ENCODE peak calls at places on chromosomes 11 and 22, in eight cellular contexts. W, R, E, J, N, V, T and I are unnamed samples.

GRCh38 chr11:12287009-12287373 is 90.4 kb upstream of the PARVA start:
- DNase-seq in W (no peak), R (no peak), E (peak), J (no peak), N (no peak), V (no peak), T (peak), I (peak)

GRCh38 chr11:68165601-68166000 is 44.4 kb upstream of the CHKA start:
- DNase-seq in W (no peak), R (no peak), E (no peak), J (no peak), N (no peak), V (no peak), T (no peak), I (no peak)

GRCh38 chr11:125085301-125086081 is 22.4 kb downstream of the SLC37A2 start:
- DNase-seq in W (no peak), R (no peak), E (no peak), J (no peak), N (no peak), V (no peak), T (no peak), I (no peak)

GRCh38 chr11:118790357-118791014 is 478 bp downstream of the DDX6 start:
- DNase-seq in W (peak), R (peak), E (peak), J (peak), N (peak), V (peak), T (peak), I (peak)

GRCh38 chr11:46345131-46345597 is 2.1 kb upstream of the DGKZ start:
- DNase-seq in W (no peak), R (peak), E (no peak), J (no peak), N (no peak), V (no peak), T (no peak), I (no peak)

GRCh38 chr22:19358195-19358594 is 66.7 kb upstream of the CLTCL1 start:
- DNase-seq in W (no peak), R (no peak), E (no peak), J (no peak), N (no peak), V (peak), T (no peak), I (no peak)

GRCh38 chr11:70034740-70035365 is 43.3 kb upstream of the ANO1 start:
- DNase-seq in W (no peak), R (no peak), E (no peak), J (peak), N (peak), V (no peak), T (no peak), I (no peak)

GRCh38 chr11:111676878-111677585 is 74.8 kb downstream of the SIK2 start:
- DNase-seq in W (no peak), R (no peak), E (no peak), J (no peak), N (no peak), V (no peak), T (peak), I (no peak)

GRCh38 chr11:118649941-118650340 is 29.5 kb downstream of the TREH start:
- DNase-seq in W (no peak), R (no peak), E (no peak), J (no peak), N (no peak), V (no peak), T (no peak), I (no peak)

GRCh38 chr11:40445391-40445790 is 1014.1 kb downstream of the LRRC4C start:
- DNase-seq in W (no peak), R (no peak), E (no peak), J (no peak), N (no peak), V (no peak), T (no peak), I (peak)

GRCh38 chr11:125724125-125724524 is 22.0 kb upstream of the PATE1 start:
- DNase-seq in W (no peak), R (peak), E (no peak), J (no peak), N (no peak), V (no peak), T (no peak), I (no peak)

GRCh38 chr22:40432167-40432566 is 61.8 kb downstream of the SGSM3 start:
- DNase-seq in W (no peak), R (no peak), E (no peak), J (no peak), N (no peak), V (no peak), T (no peak), I (no peak)

GRCh38 chr22:30044369-30044768 is 35.9 kb upstream of the HORMAD2 start:
- DNase-seq in W (peak), R (no peak), E (peak), J (no peak), N (no peak), V (no peak), T (peak), I (peak)

GRCh38 chr11:134460881-134461280 is 48.8 kb upstream of the B3GAT1 start:
- DNase-seq in W (no peak), R (no peak), E (no peak), J (no peak), N (no peak), V (no peak), T (no peak), I (no peak)

GRCh38 chr22:39959640-39960447 is at the start of gene TMA7B:
- DNase-seq in W (no peak), R (no peak), E (no peak), J (no peak), N (no peak), V (peak), T (no peak), I (peak)

GRCh38 chr11:105168457-105168856 is 28.9 kb upstream of the CARD18 start:
- DNase-seq in W (no peak), R (no peak), E (no peak), J (no peak), N (no peak), V (no peak), T (no peak), I (no peak)

GRCh38 chr11:105227363-105227762 is 87.8 kb upstream of the CARD18 start:
- DNase-seq in W (no peak), R (no peak), E (no peak), J (no peak), N (no peak), V (no peak), T (no peak), I (no peak)

GRCh38 chr11:69511358-69512015 is 30.0 kb downstream of the LINC01488 start:
- DNase-seq in W (no peak), R (no peak), E (no peak), J (no peak), N (no peak), V (no peak), T (no peak), I (no peak)

GRCh38 chr11:71998061-71998460 is 648 bp upstream of the IL18BP start:
- DNase-seq in W (no peak), R (no peak), E (no peak), J (no peak), N (no peak), V (no peak), T (no peak), I (no peak)

GRCh38 chr22:30336752-30337460 is 10.2 kb upstream of the TBC1D10A start:
- DNase-seq in W (no peak), R (no peak), E (no peak), J (no peak), N (no peak), V (no peak), T (no peak), I (no peak)

GRCh38 chr11:79100093-79100704 is 340.6 kb downstream of the TENM4 start:
- DNase-seq in W (peak), R (peak), E (peak), J (no peak), N (peak), V (peak), T (peak), I (peak)

GRCh38 chr22:37018815-37019308 is 385 bp downstream of the TST start:
- DNase-seq in W (peak), R (no peak), E (no peak), J (no peak), N (no peak), V (peak), T (peak), I (peak)

GRCh38 chr11:112525844-112526590 is 265.4 kb upstream of the PLET1 start:
- DNase-seq in W (no peak), R (no peak), E (no peak), J (no peak), N (no peak), V (no peak), T (no peak), I (no peak)